ENCODE peak calls at places on chromosomes 11 and 22, in six cellular contexts. L is NCI-H2081; W is activated CD4-positive, alpha-beta T cell treated with anti-CD3 and anti-CD28 coated beads for 4 hours; K is T follicular helper cell; J is ELR; F is iris pigment epithelial cell. X is an unnamed sample.

GRCh38 chr22:49957826-49958461 is 2.6 kb upstream of the PIM3 start:
- DNase-seq in K (no peak), W (no peak), J (no peak), L (no peak), F (no peak), X (no peak)

GRCh38 chr11:75667268-75667830 is 1.5 kb downstream of the MAP6 start:
- DNase-seq in F (no peak), K (no peak), L (peak; percentile 38), W (no peak), J (peak; percentile 28), X (no peak)

GRCh38 chr22:23575601-23576000 is 4.5 kb downstream of the IGLL1 start:
- DNase-seq in K (no peak), F (no peak), W (no peak), L (no peak), J (no peak), X (no peak)

GRCh38 chr11:6498544-6498943 is 1.5 kb downstream of the DNHD1 start:
- DNase-seq in W (no peak), K (no peak), J (no peak), L (no peak), F (no peak), X (no peak)

GRCh38 chr11:64314805-64315561 is 2.4 kb downstream of the TRMT112 start:
- DNase-seq in W (no peak), L (no peak), J (no peak), F (no peak), K (no peak), X (no peak)

GRCh38 chr22:29167032-29167911 is 38.4 kb upstream of the EMID1 start:
- DNase-seq in L (no peak), F (no peak), J (no peak), W (no peak), K (no peak), X (no peak)

GRCh38 chr11:34830648-34831047 is 85.5 kb downstream of the APIP start:
- DNase-seq in J (no peak), L (no peak), F (peak; percentile 28), W (no peak), K (no peak), X (no peak)

GRCh38 chr11:72352859-72353551 is 81.3 kb downstream of the CLPB start:
- DNase-seq in F (peak; percentile 84), K (no peak), W (no peak), L (no peak), J (peak; percentile 85), X (no peak)

GRCh38 chr11:60862171-60862570 is 5.2 kb upstream of the ZP1 start:
- DNase-seq in F (no peak), L (no peak), J (no peak), K (no peak), W (no peak), X (no peak)